ENCODE peak calls at places on chromosomes 11 and 22, in seven cellular contexts. Z, L, S, U, X, J and V are unnamed samples.

GRCh38 chr22:20191000-20191515 is 40.2 kb upstream of the CCDC188 start:
- DNase-seq in Z (no peak), L (no peak), S (no peak), U (no peak), X (no peak), J (no peak), V (no peak)

GRCh38 chr11:41895106-41895505 is 435.7 kb upstream of the LRRC4C start:
- DNase-seq in Z (no peak), L (no peak), S (no peak), U (no peak), X (no peak), J (no peak), V (no peak)

GRCh38 chr11:36450391-36450714 is 59.7 kb downstream of the TRAF6 start:
- DNase-seq in Z (no peak), L (no peak), S (no peak), U (no peak), X (no peak), J (no peak), V (no peak)

GRCh38 chr11:120527111-120527748 is 15.7 kb downstream of the GRIK4 start:
- DNase-seq in Z (peak), L (peak), S (no peak), U (no peak), X (no peak), J (no peak), V (no peak)

GRCh38 chr11:68843052-68843561 is 1.4 kb upstream of the CPT1A start:
- DNase-seq in Z (no peak), L (no peak), S (peak), U (no peak), X (peak), J (no peak), V (no peak)

GRCh38 chr22:40084246-40084645 is 89.5 kb downstream of the FAM83F start:
- DNase-seq in Z (no peak), L (no peak), S (no peak), U (no peak), X (no peak), J (no peak), V (no peak)

GRCh38 chr22:32932176-32932575 is 126.0 kb downstream of the SYN3 start:
- DNase-seq in Z (no peak), L (no peak), S (no peak), U (no peak), X (no peak), J (no peak), V (no peak)

GRCh38 chr11:120057595-120058581 is 80.0 kb downstream of the TRIM29 start:
- DNase-seq in Z (no peak), L (peak), S (no peak), U (no peak), X (no peak), J (peak), V (no peak)

GRCh38 chr22:44714703-44715350 is 12.8 kb downstream of the PRR5 start:
- DNase-seq in Z (no peak), L (no peak), S (no peak), U (no peak), X (no peak), J (no peak), V (no peak)

GRCh38 chr22:27152883-27153282 is 495.5 kb downstream of the MIAT start:
- DNase-seq in Z (no peak), L (no peak), S (no peak), U (no peak), X (no peak), J (no peak), V (no peak)

GRCh38 chr22:20782083-20782482 is 8.2 kb downstream of the SERPIND1 start:
- DNase-seq in Z (no peak), L (no peak), S (no peak), U (no peak), X (no peak), J (no peak), V (no peak)

GRCh38 chr11:2734181-2735052 is 34.6 kb upstream of the KCNQ1OT1 start:
- DNase-seq in Z (no peak), L (no peak), S (no peak), U (no peak), X (no peak), J (no peak), V (no peak)

GRCh38 chr11:116832350-116833290 is 2.9 kb downstream of the APOC3 start:
- DNase-seq in Z (no peak), L (no peak), S (no peak), U (no peak), X (peak), J (no peak), V (no peak)

GRCh38 chr11:16881074-16881709 is 133.0 kb downstream of the PLEKHA7 start:
- DNase-seq in Z (no peak), L (no peak), S (no peak), U (peak), X (peak), J (no peak), V (no peak)

GRCh38 chr11:94539420-94539819 is 4.3 kb upstream of the FUT4 start:
- DNase-seq in Z (no peak), L (no peak), S (no peak), U (no peak), X (no peak), J (no peak), V (no peak)

GRCh38 chr11:34960277-34960676 is 43.9 kb downstream of the PDHX start:
- DNase-seq in Z (no peak), L (no peak), S (no peak), U (no peak), X (no peak), J (no peak), V (no peak)

GRCh38 chr11:125457814-125458343 is 38.2 kb downstream of the FEZ1 start:
- DNase-seq in Z (peak), L (peak), S (no peak), U (peak), X (no peak), J (no peak), V (no peak)

GRCh38 chr11:116563028-116563712 is 209.6 kb downstream of the BUD13 start:
- DNase-seq in Z (no peak), L (no peak), S (no peak), U (no peak), X (peak), J (no peak), V (no peak)

GRCh38 chr11:120020486-120020885 is 117.4 kb downstream of the TRIM29 start:
- DNase-seq in Z (no peak), L (no peak), S (no peak), U (no peak), X (no peak), J (no peak), V (no peak)

DNA sequence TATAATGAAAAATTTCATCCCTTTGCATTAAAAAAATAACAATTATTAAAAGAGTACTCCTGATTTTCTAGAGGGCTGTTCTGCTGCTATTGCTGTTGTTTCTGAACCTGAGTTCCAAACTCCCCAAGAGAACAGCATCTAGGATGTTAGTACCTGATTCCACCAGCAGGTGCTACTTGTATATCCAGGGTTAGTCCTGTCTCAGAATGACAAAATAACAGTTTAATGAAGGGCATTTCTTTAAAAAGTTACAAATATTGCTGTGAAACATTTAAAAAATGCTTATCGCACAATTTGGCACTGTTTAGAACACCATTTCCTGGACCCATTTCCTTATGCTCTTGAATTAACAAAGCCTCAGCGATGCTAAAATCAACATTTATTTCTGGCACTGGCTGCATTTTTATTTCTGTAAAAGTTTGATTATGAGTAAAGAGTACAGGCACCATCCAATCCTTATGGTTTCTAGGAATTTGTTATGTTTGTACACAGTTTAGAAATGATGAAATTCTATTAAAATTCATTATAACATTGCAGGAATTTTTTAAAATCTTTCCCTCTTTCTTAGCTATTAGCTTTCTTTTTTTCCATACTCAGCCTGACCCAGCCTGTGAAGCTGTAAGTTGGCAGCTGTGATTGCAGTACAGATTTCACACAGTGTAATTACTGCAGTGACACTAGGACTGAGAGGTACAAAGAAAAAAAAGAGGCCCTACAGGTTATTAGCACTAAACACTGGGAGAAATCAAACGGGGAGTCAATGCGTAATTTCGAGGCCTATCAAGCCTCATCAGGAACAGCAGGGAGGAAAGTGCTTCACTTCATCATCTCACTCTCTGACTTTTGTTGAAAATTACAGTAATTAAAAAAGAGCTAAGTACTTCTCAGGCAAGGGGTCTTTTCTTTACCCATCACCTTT is 208.8 kb downstream of the DCDC1 start:
- DNase-seq in Z (no peak), L (no peak), S (no peak), U (no peak), X (no peak), J (peak), V (no peak)
- TF ChIP-seq CTCF in Z (peak), L (no peak), S (peak), U (no peak), X (no peak), J (peak), V (peak)

GRCh38 chr11:69943066-69943465 is 123.8 kb upstream of the FGF3 start:
- DNase-seq in Z (no peak), L (no peak), S (no peak), U (peak), X (no peak), J (peak), V (no peak)
- TF ChIP-seq CTCF in Z (no peak), L (peak), S (no peak), U (no peak), X (peak), J (peak), V (peak)

GRCh38 chr22:24117942-24118341 is 63.3 kb upstream of the SUSD2 start:
- DNase-seq in Z (no peak), L (peak), S (peak), U (no peak), X (peak), J (no peak), V (no peak)
- TF ChIP-seq CTCF in Z (no peak), L (peak), S (peak), U (no peak), X (peak), J (peak), V (no peak)

DNA sequence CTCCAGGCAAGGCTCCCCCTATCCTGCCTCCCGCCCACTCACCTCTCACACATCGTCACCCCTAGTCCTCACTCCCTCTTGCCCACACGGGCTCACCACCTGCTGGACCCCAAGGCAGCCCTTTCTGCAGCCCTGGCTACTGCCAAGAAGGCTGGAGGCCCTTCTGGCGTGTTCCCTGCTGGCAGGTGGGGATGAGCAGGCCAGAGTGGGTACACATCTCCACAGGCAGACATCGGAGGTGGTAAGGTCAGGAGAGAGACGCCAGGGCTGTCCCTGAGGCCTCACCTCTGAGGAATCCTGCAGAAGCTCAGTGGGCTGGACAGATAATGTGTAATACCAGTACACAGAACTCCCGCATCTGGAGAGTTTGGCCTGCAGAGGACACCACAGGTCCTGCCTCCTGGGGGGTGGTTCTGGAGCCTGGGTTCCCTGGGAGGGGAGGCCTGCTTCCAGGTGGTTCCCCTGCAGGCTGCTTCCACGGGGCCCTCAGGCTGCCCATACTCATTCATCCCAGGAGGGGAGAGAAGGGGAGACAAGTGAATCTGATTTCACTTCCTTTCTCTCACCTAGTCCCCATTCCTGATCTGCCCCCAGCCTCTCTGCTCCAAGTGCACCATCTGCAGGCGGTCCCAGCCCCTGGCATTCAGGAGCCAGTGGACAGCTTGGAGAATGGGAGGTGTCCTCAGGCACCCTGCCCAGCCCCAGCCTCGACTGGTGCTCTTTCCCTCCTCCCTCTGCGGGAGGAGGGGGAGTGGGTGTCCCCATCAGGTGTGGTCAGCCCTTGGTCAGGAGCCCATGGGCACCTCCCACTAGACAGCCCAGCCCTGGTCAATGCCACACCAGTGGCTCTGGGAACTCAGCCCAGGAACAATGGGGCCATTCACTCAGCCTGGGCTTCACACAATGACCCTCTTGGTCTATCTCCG is 6.1 kb upstream of the CHST1 start:
- DNase-seq in Z (no peak), L (no peak), S (no peak), U (peak), X (no peak), J (no peak), V (no peak)
- TF ChIP-seq CTCF in Z (no peak), L (peak), S (peak), U (no peak), X (peak), J (no peak), V (no peak)

GRCh38 chr11:70048279-70049024 is 29.7 kb upstream of the ANO1 start:
- DNase-seq in Z (no peak), L (peak), S (no peak), U (no peak), X (peak), J (peak), V (no peak)
- TF ChIP-seq CTCF in Z (peak), L (peak), S (peak), U (no peak), X (peak), J (peak), V (peak)

GRCh38 chr11:63614136-63614664 is at the start of gene PLAAT3:
- DNase-seq in Z (peak), L (peak), S (no peak), U (peak), X (peak), J (peak), V (no peak)

GRCh38 chr11:63610604-63611394 is 3.4 kb downstream of the PLAAT3 start:
- DNase-seq in Z (no peak), L (peak), S (no peak), U (peak), X (peak), J (no peak), V (no peak)

GRCh38 chr11:63613517-63614135 is 607 bp downstream of the PLAAT3 start:
- DNase-seq in Z (no peak), L (no peak), S (no peak), U (peak), X (no peak), J (no peak), V (no peak)

GRCh38 chr11:63611395-63611747 is 2.9 kb downstream of the PLAAT3 start:
- DNase-seq in Z (no peak), L (no peak), S (no peak), U (no peak), X (no peak), J (no peak), V (no peak)

DNA sequence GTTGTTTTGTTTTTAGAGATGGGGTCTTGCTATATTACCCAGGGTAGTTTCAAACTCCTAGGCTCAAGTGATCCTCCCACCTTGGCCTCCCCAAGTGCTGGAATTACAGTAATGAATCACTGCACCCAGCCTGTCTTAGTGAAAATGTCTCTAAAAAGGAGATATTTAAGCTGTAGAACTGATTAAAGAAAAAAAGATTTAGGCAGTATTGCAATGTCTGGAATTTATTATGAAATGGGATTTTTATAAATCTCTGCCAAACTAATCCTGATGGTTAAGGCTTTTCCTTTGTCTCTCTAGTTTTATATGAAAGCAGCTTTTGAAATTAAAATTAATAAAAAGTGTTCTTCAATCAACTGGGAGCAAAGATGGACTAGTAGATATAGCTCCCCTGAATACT is 2.1 kb downstream of the PLAAT3 start:
- DNase-seq in Z (no peak), L (no peak), S (no peak), U (no peak), X (no peak), J (no peak), V (no peak)
- TF ChIP-seq CTCF in Z (no peak), L (no peak), S (no peak), U (no peak), X (no peak), J (no peak), V (no peak)